ENCODE peak calls at places on chromosomes 5 and 9, in four cellular contexts. Q is fibroblast of lung, U is mammary epithelial cell, B is H9. M is an unnamed sample. For H3K4me1 and H3K9me3, the result is how much of the 10 kb centered on the place peaks cover.

GRCh38 chr5:150057996-150058395 is 28.4 kb downstream of the CSF1R start:
- DNase-seq in U (no peak), B (no peak), Q (no peak), M (no peak)

GRCh38 chr5:73985145-73985544 is 359.1 kb downstream of the ARHGEF28 start:
- DNase-seq in U (peak), B (no peak), Q (peak), M (no peak)

GRCh38 chr5:159444441-159445082 is 114.3 kb upstream of the IL12B start:
- DNase-seq in B (peak), U (peak), Q (peak), M (no peak)

GRCh38 chr5:41841325-41841724 is 28.9 kb downstream of the OXCT1 start:
- DNase-seq in U (no peak), Q (no peak), B (no peak), M (no peak)

GRCh38 chr9:97907051-97907450 is 15.2 kb downstream of the TRMO start:
- DNase-seq in Q (no peak), B (no peak), U (no peak), M (no peak)

GRCh38 chr5:120457839-120458507 is 6.1 kb upstream of the PRR16 start:
- DNase-seq in U (peak), B (peak), Q (peak), M (peak)

GRCh38 chr5:34656700-34657549 is 797 bp downstream of the RAI14 start:
- DNase-seq in U (peak), B (no peak), Q (peak), M (peak)

GRCh38 chr5:65144136-65144871 is 337.4 kb downstream of the ADAMTS6 start:
- DNase-seq in Q (no peak), B (no peak), U (no peak), M (no peak)

GRCh38 chr5:65862384-65862783 is 64.0 kb upstream of the ERBIN start:
- DNase-seq in U (no peak), Q (no peak), B (no peak), M (no peak)

GRCh38 chr9:75552941-75553340 is 337.5 kb upstream of the PCSK5 start:
- DNase-seq in U (no peak), B (no peak), Q (peak), M (no peak)

GRCh38 chr9:13002740-13003139 is 227.9 kb downstream of the LURAP1L start:
- DNase-seq in Q (no peak), U (no peak), B (no peak), M (no peak)

GRCh38 chr9:121976751-121977150 is 116.4 kb downstream of the TTLL11 start:
- DNase-seq in Q (peak), B (no peak), U (peak), M (no peak)

GRCh38 chr5:78127875-78128274 is 166.6 kb downstream of the AP3B1 start:
- DNase-seq in Q (no peak), B (no peak), U (no peak), M (no peak)

GRCh38 chr5:57408714-57409113 is 73.9 kb downstream of the ACTBL2 start:
- DNase-seq in B (no peak), Q (peak), U (no peak), M (no peak)

GRCh38 chr5:72957337-72957736 is 1.5 kb downstream of the FCHO2 start:
- DNase-seq in U (no peak), Q (no peak), B (no peak), M (no peak)

GRCh38 chr5:146538441-146538840 is 22.5 kb upstream of the GPR151 start:
- DNase-seq in Q (no peak), B (no peak), U (no peak), M (no peak)

GRCh38 chr5:53819482-53819881 is 259.0 kb downstream of the NDUFS4 start:
- DNase-seq in B (no peak), U (no peak), Q (no peak), M (no peak)

GRCh38 chr5:74953961-74954720 is 88.0 kb upstream of the FAM169A start:
- DNase-seq in B (no peak), U (peak), Q (peak), M (no peak)

GRCh38 chr5:179228341-179229121 is 116.7 kb downstream of the ADAMTS2 start:
- DNase-seq in Q (peak), B (peak), U (no peak), M (no peak)

GRCh38 chr9:127503947-127504886 is 52.9 kb downstream of the LRSAM1 start:
- DNase-seq in U (peak), Q (peak), B (peak), M (peak)

GRCh38 chr5:160159991-160160826 is 41.0 kb upstream of the PWWP2A start:
- DNase-seq in Q (peak), B (peak), U (peak), M (no peak)

GRCh38 chr9:16675131-16675530 is 195.3 kb downstream of the BNC2 start:
- DNase-seq in U (no peak), B (no peak), Q (no peak), M (no peak)

GRCh38 chr5:74334034-74334433 is 306.5 kb downstream of the ENC1 start:
- DNase-seq in B (no peak), Q (no peak), U (no peak), M (no peak)

GRCh38 chr9:127153484-127153883 is 31.0 kb upstream of the ANGPTL2 start:
- DNase-seq in U (no peak), Q (no peak), B (no peak), M (no peak)

GRCh38 chr9:97714435-97714834 is 17.3 kb upstream of the XPA start:
- DNase-seq in Q (peak), U (peak), B (no peak), M (no peak)

GRCh38 chr5:125209650-125210049 is 463.2 kb upstream of the ZNF608 start:
- DNase-seq in U (no peak), B (no peak), Q (no peak), M (no peak)

GRCh38 chr9:91572811-91573210 is 149.2 kb upstream of the NFIL3 start:
- DNase-seq in U (no peak), B (no peak), Q (no peak), M (no peak)

GRCh38 chr5:135013445-135013844 is 20.6 kb downstream of the PITX1 start:
- DNase-seq in U (no peak), B (no peak), Q (no peak), M (no peak)

GRCh38 chr5:176651472-176651980 is 4.2 kb downstream of the TSPAN17 start:
- DNase-seq in B (no peak), Q (no peak), U (no peak), M (no peak)
- H3K4me1 ChIP-seq in B (under half), Q (under half), U (under half), M (under half)

GRCh38 chr5:141439411-141440141 is 9.3 kb downstream of the PCDHGA12 start:
- DNase-seq in B (no peak), Q (peak), U (no peak), M (no peak)
- H3K9me3 ChIP-seq in B (under half), Q (under half), U (under half), M (half or more)

DNA sequence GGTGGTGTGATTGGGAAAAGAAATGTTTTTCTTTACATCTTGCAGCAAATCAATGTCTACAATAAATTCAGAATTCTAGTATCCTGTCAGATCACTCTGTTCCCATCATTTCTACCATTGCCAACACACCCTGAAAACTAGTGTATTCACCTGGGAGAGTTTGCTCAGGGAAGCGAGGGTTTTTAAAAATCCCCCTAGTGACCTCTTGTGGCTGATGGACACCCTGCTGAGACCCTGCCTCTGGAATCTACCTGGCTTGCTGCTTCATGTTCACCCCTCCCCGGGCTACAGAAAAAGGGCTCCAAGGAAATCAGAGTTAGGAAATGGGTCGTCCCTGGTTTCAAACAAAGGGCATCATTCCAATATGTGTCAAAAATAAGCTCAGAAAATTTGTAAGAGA is 21.4 kb upstream of the ALDOB start:
- DNase-seq in B (peak), U (no peak), Q (no peak), M (no peak)
- TF ChIP-seq CTCF in B (peak), U (no peak), Q (no peak), M (peak)

GRCh38 chr5:100896054-100896453 is 7.0 kb downstream of the ST8SIA4 start:
- DNase-seq in B (no peak), U (no peak), Q (no peak), M (no peak)
- H3K4me1 ChIP-seq in B (under half), U (under half), Q (under half), M (under half)

DNA sequence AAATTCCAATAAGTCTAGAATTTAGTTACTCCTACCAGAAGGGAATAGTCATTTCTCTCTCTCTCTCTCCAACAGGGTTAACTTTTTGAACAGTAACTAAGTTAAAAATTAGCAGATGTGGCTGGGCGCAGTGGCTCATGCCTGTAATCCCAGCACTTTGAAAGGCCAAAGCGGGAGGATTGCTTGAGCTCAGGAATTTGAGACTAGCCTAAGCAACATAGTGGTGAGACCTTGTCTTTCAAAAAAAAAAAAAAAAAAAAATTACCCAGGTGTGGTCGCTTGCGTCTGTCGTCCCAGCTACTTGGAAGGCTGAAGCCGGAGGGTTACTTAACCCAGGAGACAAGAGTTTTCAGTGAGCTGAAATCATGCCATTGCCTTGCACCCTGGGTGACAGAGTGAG is 639.7 kb downstream of the PTPRD start:
- DNase-seq in U (no peak), Q (no peak), B (no peak), M (no peak)
- H3K9me3 ChIP-seq in U (under half), Q (under half), B (under half), M (under half)

GRCh38 chr9:35448511-35448910 is 41.4 kb upstream of the RUSC2 start:
- DNase-seq in U (no peak), Q (peak), B (no peak), M (no peak)

GRCh38 chr9:35452481-35452880 is 37.4 kb upstream of the RUSC2 start:
- DNase-seq in Q (no peak), B (peak), U (no peak), M (no peak)
- TF ChIP-seq CTCF in Q (peak), B (peak), U (no peak), M (no peak)

DNA sequence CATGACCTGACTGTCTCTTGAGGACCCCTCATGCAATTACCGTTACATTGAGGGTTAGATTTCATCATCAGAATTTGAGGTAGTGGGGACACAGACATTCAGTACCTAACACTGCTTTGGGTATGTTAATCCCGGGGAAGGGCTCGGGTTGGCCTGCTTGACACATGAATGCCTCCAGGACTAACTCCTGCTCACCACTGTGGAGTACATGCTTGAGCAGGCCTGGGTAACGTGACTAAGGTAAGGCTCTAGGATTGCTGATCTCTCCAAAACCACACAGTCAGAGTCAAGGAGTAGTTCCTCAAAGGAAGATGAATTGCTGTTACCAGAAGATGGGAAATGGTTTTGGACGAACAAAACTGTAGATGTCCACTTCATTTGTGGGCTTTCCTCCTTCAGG is 376.3 kb upstream of the ZNF462 start:
- DNase-seq in U (peak), Q (no peak), B (no peak), M (no peak)
- H3K4me1 ChIP-seq in U (under half), Q (under half), B (under half), M (under half)

GRCh38 chr5:140767444-140767843 is 18.5 kb upstream of the PCDHA1 start:
- DNase-seq in U (no peak), Q (no peak), B (no peak), M (no peak)

DNA sequence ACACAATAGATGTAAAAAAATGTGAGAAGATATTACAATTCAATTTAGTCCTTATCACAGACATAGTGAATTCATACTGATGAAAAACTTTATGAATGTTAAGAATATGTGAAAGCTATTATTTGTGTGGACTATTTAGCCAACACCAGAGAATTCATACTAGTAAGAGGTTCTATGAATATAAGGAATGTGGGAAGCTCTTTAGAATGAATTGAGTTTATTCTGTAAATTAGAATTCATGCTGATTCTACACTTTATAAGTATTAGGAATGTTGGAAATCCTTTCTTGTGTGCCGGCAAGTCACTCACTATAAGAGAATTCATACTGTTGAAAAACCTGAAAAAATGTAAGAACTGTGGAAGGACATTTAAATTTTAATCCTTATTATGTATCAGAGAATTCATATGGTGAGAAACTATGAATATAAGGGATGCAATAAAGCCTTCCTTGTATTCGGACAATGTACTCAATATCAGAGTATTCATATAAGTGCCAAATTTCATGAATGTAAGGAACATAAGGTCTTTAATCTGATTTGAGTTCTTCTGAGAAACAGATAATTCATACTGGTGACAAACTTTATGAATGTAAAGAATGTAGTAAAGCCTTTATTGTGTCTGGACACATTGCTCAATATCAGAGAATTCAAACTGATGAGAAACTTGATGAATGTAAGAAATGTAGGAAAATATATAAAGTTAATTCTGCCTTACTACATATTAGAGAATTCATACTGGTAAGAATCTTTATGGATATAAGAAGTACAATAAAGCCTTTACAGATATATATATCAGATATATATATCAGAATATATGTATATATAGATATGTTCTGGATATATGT is 21.5 kb upstream of the PCDHA1 start:
- DNase-seq in U (no peak), Q (no peak), B (no peak), M (no peak)
- H3K9me3 ChIP-seq in U (under half), Q (under half), B (half or more), M (half or more)

GRCh38 chr5:84255318-84255717 is 129.4 kb downstream of the EDIL3 start:
- DNase-seq in B (no peak), Q (peak), U (peak), M (no peak)
- TF ChIP-seq CTCF in B (peak), Q (peak), U (peak), M (no peak)